ENCODE peak calls at places on chromosomes 2 and 18, in eight cellular contexts. P is T-helper 9 cell; L is tibial nerve; E is Calu3; V is effector memory CD8-positive, alpha-beta T cell; F is GM19239; J is stimulated activated CD4-positive, alpha-beta T cell treated with anti-CD3 and anti-CD28 coated beads, Interleukin-2, amount 100 ng/mL, for 48 hours; O is CD8-positive, alpha-beta T cell. C is an unnamed sample.
A peak's percentile ranks its signal among the peaks of the same experiment; 100 is the strongest.

GRCh38 chr2:175036582-175037018 is 31.4 kb upstream of the CHN1 start:
- DNase-seq in P (no peak), L (no peak), E (no peak), V (no peak), F (peak; percentile 16), J (no peak), O (no peak), C (peak; percentile 27)

GRCh38 chr2:178256382-178257053 is 62.2 kb downstream of the OSBPL6 start:
- DNase-seq in P (no peak), L (no peak), E (no peak), V (no peak), F (no peak), J (no peak), O (no peak), C (no peak)

GRCh38 chr2:170823800-170824153 is 7.1 kb downstream of the GAD1 start:
- DNase-seq in P (no peak), L (no peak), E (no peak), V (no peak), F (no peak), J (no peak), O (no peak), C (no peak)

GRCh38 chr2:49224426-49225010 is 70.2 kb upstream of the FSHR start:
- DNase-seq in P (no peak), L (no peak), E (no peak), V (no peak), F (no peak), J (no peak), O (no peak), C (no peak)

GRCh38 chr18:64026350-64026749 is 56.5 kb downstream of the SERPINB8 start:
- DNase-seq in P (no peak), L (no peak), E (no peak), V (no peak), F (no peak), J (no peak), O (no peak), C (no peak)

GRCh38 chr18:43886341-43886740 is 609.1 kb upstream of the SYT4 start:
- DNase-seq in P (no peak), L (no peak), E (no peak), V (no peak), F (no peak), J (no peak), O (no peak), C (no peak)

GRCh38 chr2:138079976-138080375 is 115.7 kb downstream of the HNMT start:
- DNase-seq in P (no peak), L (no peak), E (no peak), V (no peak), F (no peak), J (no peak), O (no peak), C (no peak)

GRCh38 chr18:63233334-63233733 is 86.2 kb downstream of the BCL2 start:
- DNase-seq in P (no peak), L (no peak), E (no peak), V (no peak), F (no peak), J (no peak), O (no peak), C (no peak)

GRCh38 chr2:54966165-54966819 is 84.0 kb downstream of the RTN4 start:
- DNase-seq in P (no peak), L (no peak), E (no peak), V (no peak), F (no peak), J (no peak), O (no peak), C (no peak)

GRCh38 chr2:30245364-30245763 is 14.0 kb downstream of the LBH start:
- DNase-seq in P (no peak), L (no peak), E (no peak), V (no peak), F (no peak), J (no peak), O (no peak), C (no peak)